ENCODE peak calls at places on chromosomes 2 and 18, in six cellular contexts. One of them, this sample, is unnamed.

GRCh38 chr18:79911009-79911870 is 40.2 kb downstream of the SLC66A2 start:
- DNase-seq in kidney: peak; percentile 56
- DNase-seq in GM12878: no peak
- DNase-seq in neural progenitor cell: peak; percentile 67
- DNase-seq in mesendoderm: peak; percentile 74
- DNase-seq in HepG2: no peak
- DNase-seq in this sample: peak; percentile 60

GRCh38 chr2:223943561-223944008 is 1.6 kb downstream of the WDFY1 start:
- DNase-seq in kidney: no peak
- DNase-seq in GM12878: no peak
- DNase-seq in neural progenitor cell: no peak
- DNase-seq in mesendoderm: no peak
- DNase-seq in HepG2: peak; percentile 45
- DNase-seq in this sample: no peak

GRCh38 chr2:191864623-191865521 is 18.0 kb upstream of the CAVIN2 start:
- DNase-seq in kidney: no peak
- DNase-seq in GM12878: no peak
- DNase-seq in neural progenitor cell: no peak
- DNase-seq in mesendoderm: no peak
- DNase-seq in HepG2: peak; percentile 84
- DNase-seq in this sample: no peak

GRCh38 chr2:18312818-18313217 is 247.6 kb downstream of the RDH14 start:
- DNase-seq in kidney: no peak
- DNase-seq in GM12878: no peak
- DNase-seq in neural progenitor cell: no peak
- DNase-seq in mesendoderm: no peak
- DNase-seq in HepG2: no peak
- DNase-seq in this sample: no peak

GRCh38 chr2:68125821-68126220 is 31.9 kb upstream of the PNO1 start:
- DNase-seq in kidney: no peak
- DNase-seq in GM12878: no peak
- DNase-seq in neural progenitor cell: no peak
- DNase-seq in mesendoderm: no peak
- DNase-seq in HepG2: no peak
- DNase-seq in this sample: no peak

GRCh38 chr2:219178377-219179175 is 501 bp downstream of the RETREG2 start:
- DNase-seq in kidney: no peak
- DNase-seq in GM12878: no peak
- DNase-seq in neural progenitor cell: peak; percentile 81
- DNase-seq in mesendoderm: peak; percentile 54
- DNase-seq in HepG2: no peak
- DNase-seq in this sample: no peak

GRCh38 chr2:98764499-98764898 is 33.6 kb upstream of the MGAT4A start:
- DNase-seq in kidney: no peak
- DNase-seq in GM12878: no peak
- DNase-seq in neural progenitor cell: no peak
- DNase-seq in mesendoderm: no peak
- DNase-seq in HepG2: no peak
- DNase-seq in this sample: no peak

GRCh38 chr2:156331572-156332451 is 709 bp downstream of the NR4A2 start:
- DNase-seq in kidney: peak; percentile 87
- DNase-seq in GM12878: no peak
- DNase-seq in neural progenitor cell: peak; percentile 55
- DNase-seq in mesendoderm: peak; percentile 69
- DNase-seq in HepG2: no peak
- DNase-seq in this sample: peak; percentile 75

GRCh38 chr2:94956797-94957391 is 68.6 kb upstream of the MAL start:
- DNase-seq in kidney: no peak
- DNase-seq in GM12878: no peak
- DNase-seq in neural progenitor cell: no peak
- DNase-seq in mesendoderm: peak; percentile 15
- DNase-seq in HepG2: peak; percentile 13
- DNase-seq in this sample: peak; percentile 55

GRCh38 chr2:101121174-101121573 is 30.0 kb downstream of the TBC1D8 start:
- DNase-seq in kidney: no peak
- DNase-seq in GM12878: no peak
- DNase-seq in neural progenitor cell: no peak
- DNase-seq in mesendoderm: no peak
- DNase-seq in HepG2: no peak
- DNase-seq in this sample: no peak

GRCh38 chr2:217975626-217976025 is 27.2 kb downstream of the TNS1 start:
- DNase-seq in kidney: no peak
- DNase-seq in GM12878: no peak
- DNase-seq in neural progenitor cell: no peak
- DNase-seq in mesendoderm: no peak
- DNase-seq in HepG2: no peak
- DNase-seq in this sample: no peak

GRCh38 chr2:36797324-36798070 is 101.0 kb downstream of the VIT start:
- DNase-seq in kidney: no peak
- DNase-seq in GM12878: no peak
- DNase-seq in neural progenitor cell: no peak
- DNase-seq in mesendoderm: no peak
- DNase-seq in HepG2: no peak
- DNase-seq in this sample: no peak

GRCh38 chr2:174121178-174121577 is 127.2 kb downstream of the OLA1 start:
- DNase-seq in kidney: no peak
- DNase-seq in GM12878: no peak
- DNase-seq in neural progenitor cell: no peak
- DNase-seq in mesendoderm: no peak
- DNase-seq in HepG2: no peak
- DNase-seq in this sample: no peak

GRCh38 chr18:8212893-8213805 is 396.1 kb upstream of the RAB12 start:
- DNase-seq in kidney: no peak
- DNase-seq in GM12878: no peak
- DNase-seq in neural progenitor cell: no peak
- DNase-seq in mesendoderm: no peak
- DNase-seq in HepG2: no peak
- DNase-seq in this sample: no peak

GRCh38 chr2:176178807-176179271 is 9.6 kb upstream of the HOXD1 start:
- DNase-seq in kidney: no peak
- DNase-seq in GM12878: no peak
- DNase-seq in neural progenitor cell: no peak
- DNase-seq in mesendoderm: no peak
- DNase-seq in HepG2: no peak
- DNase-seq in this sample: peak; percentile 20

GRCh38 chr2:100106460-100106859 is 35.9 kb downstream of the AFF3 start:
- DNase-seq in kidney: no peak
- DNase-seq in GM12878: no peak
- DNase-seq in neural progenitor cell: peak; percentile 45
- DNase-seq in mesendoderm: peak; percentile 66
- DNase-seq in HepG2: no peak
- DNase-seq in this sample: peak; percentile 78

GRCh38 chr2:205769879-205770278 is 87.6 kb downstream of the NRP2 start:
- DNase-seq in kidney: no peak
- DNase-seq in GM12878: no peak
- DNase-seq in neural progenitor cell: no peak
- DNase-seq in mesendoderm: no peak
- DNase-seq in HepG2: no peak
- DNase-seq in this sample: no peak

GRCh38 chr18:75133721-75134645 is 75.0 kb downstream of the PTGR3 start:
- DNase-seq in kidney: no peak
- DNase-seq in GM12878: no peak
- DNase-seq in neural progenitor cell: no peak
- DNase-seq in mesendoderm: no peak
- DNase-seq in HepG2: no peak
- DNase-seq in this sample: peak; percentile 29

GRCh38 chr2:2826209-2826551 is 495.1 kb upstream of the MYT1L start:
- DNase-seq in kidney: no peak
- DNase-seq in GM12878: no peak
- DNase-seq in neural progenitor cell: no peak
- DNase-seq in mesendoderm: no peak
- DNase-seq in HepG2: no peak
- DNase-seq in this sample: peak; percentile 23

GRCh38 chr2:40741532-40741931 is 289.6 kb upstream of the SLC8A1 start:
- DNase-seq in kidney: no peak
- DNase-seq in GM12878: no peak
- DNase-seq in neural progenitor cell: no peak
- DNase-seq in mesendoderm: no peak
- DNase-seq in HepG2: no peak
- DNase-seq in this sample: no peak

GRCh38 chr2:133171396-133172004 is 396.8 kb downstream of the NCKAP5 start:
- DNase-seq in kidney: no peak
- DNase-seq in GM12878: peak; percentile 3
- DNase-seq in neural progenitor cell: peak; percentile 70
- DNase-seq in mesendoderm: peak; percentile 77
- DNase-seq in HepG2: peak; percentile 58
- DNase-seq in this sample: peak; percentile 45

GRCh38 chr2:76387294-76387693 is 676.6 kb upstream of the GCFC2 start:
- DNase-seq in kidney: no peak
- DNase-seq in GM12878: no peak
- DNase-seq in neural progenitor cell: no peak
- DNase-seq in mesendoderm: no peak
- DNase-seq in HepG2: no peak
- DNase-seq in this sample: no peak

GRCh38 chr2:62505109-62505508 is 886 bp downstream of the TMEM17 start:
- DNase-seq in kidney: no peak
- DNase-seq in GM12878: no peak
- DNase-seq in neural progenitor cell: no peak
- DNase-seq in mesendoderm: no peak
- DNase-seq in HepG2: no peak
- DNase-seq in this sample: no peak

GRCh38 chr2:42830922-42831574 is 38.7 kb upstream of the HAAO start:
- DNase-seq in kidney: no peak
- DNase-seq in GM12878: no peak
- DNase-seq in neural progenitor cell: no peak
- DNase-seq in mesendoderm: peak; percentile 78
- DNase-seq in HepG2: no peak
- DNase-seq in this sample: no peak

GRCh38 chr18:76859474-76860339 is 37.4 kb downstream of the ZNF236 start:
- DNase-seq in kidney: no peak
- DNase-seq in GM12878: peak; percentile 30
- DNase-seq in neural progenitor cell: no peak
- DNase-seq in mesendoderm: no peak
- DNase-seq in HepG2: no peak
- DNase-seq in this sample: no peak

GRCh38 chr2:17827306-17827705 is 11.0 kb downstream of the MSGN1 start:
- DNase-seq in kidney: no peak
- DNase-seq in GM12878: no peak
- DNase-seq in neural progenitor cell: peak; percentile 86
- DNase-seq in mesendoderm: no peak
- DNase-seq in HepG2: no peak
- DNase-seq in this sample: no peak

GRCh38 chr2:208057108-208057507 is 31.8 kb upstream of the PLEKHM3 start:
- DNase-seq in kidney: no peak
- DNase-seq in GM12878: no peak
- DNase-seq in neural progenitor cell: no peak
- DNase-seq in mesendoderm: no peak
- DNase-seq in HepG2: no peak
- DNase-seq in this sample: no peak

GRCh38 chr2:108588070-108588668 is 53.9 kb downstream of the LIMS1 start:
- DNase-seq in kidney: no peak
- DNase-seq in GM12878: no peak
- DNase-seq in neural progenitor cell: no peak
- DNase-seq in mesendoderm: no peak
- DNase-seq in HepG2: no peak
- DNase-seq in this sample: no peak
- H3K9ac ChIP-seq in kidney: no peak overlapping the region
- H3K9ac ChIP-seq in GM12878: no peak overlapping the region
- H3K9ac ChIP-seq in neural progenitor cell: no peak overlapping the region
- H3K9ac ChIP-seq in mesendoderm: no peak overlapping the region
- H3K9ac ChIP-seq in HepG2: no peak overlapping the region
- H3K9ac ChIP-seq in this sample: no peak overlapping the region

GRCh38 chr2:159070235-159070634 is 101.8 kb downstream of the TANC1 start:
- DNase-seq in kidney: no peak
- DNase-seq in GM12878: no peak
- DNase-seq in neural progenitor cell: no peak
- DNase-seq in mesendoderm: no peak
- DNase-seq in HepG2: peak; percentile 75
- DNase-seq in this sample: no peak

GRCh38 chr2:159069229-159069628 is 100.8 kb downstream of the TANC1 start:
- DNase-seq in kidney: no peak
- DNase-seq in GM12878: no peak
- DNase-seq in neural progenitor cell: no peak
- DNase-seq in mesendoderm: no peak
- DNase-seq in HepG2: no peak
- DNase-seq in this sample: no peak

GRCh38 chr2:159073256-159073655 is 104.8 kb downstream of the TANC1 start:
- DNase-seq in kidney: no peak
- DNase-seq in GM12878: no peak
- DNase-seq in neural progenitor cell: no peak
- DNase-seq in mesendoderm: no peak
- DNase-seq in HepG2: no peak
- DNase-seq in this sample: no peak

GRCh38 chr2:159072795-159073194 is 104.4 kb downstream of the TANC1 start:
- DNase-seq in kidney: no peak
- DNase-seq in GM12878: no peak
- DNase-seq in neural progenitor cell: no peak
- DNase-seq in mesendoderm: no peak
- DNase-seq in HepG2: no peak
- DNase-seq in this sample: no peak

GRCh38 chr2:159071190-159071915 is 102.9 kb downstream of the TANC1 start:
- DNase-seq in kidney: no peak
- DNase-seq in GM12878: no peak
- DNase-seq in neural progenitor cell: no peak
- DNase-seq in mesendoderm: no peak
- DNase-seq in HepG2: no peak
- DNase-seq in this sample: no peak
- H3K27ac ChIP-seq in kidney: no peak overlapping the region
- H3K27ac ChIP-seq in GM12878: no peak overlapping the region
- H3K27ac ChIP-seq in neural progenitor cell: no peak overlapping the region
- H3K27ac ChIP-seq in mesendoderm: no peak overlapping the region
- H3K27ac ChIP-seq in HepG2: no peak overlapping the region
- H3K27ac ChIP-seq in this sample: no peak overlapping the region

GRCh38 chr2:234240917-234241316 is 190.4 kb downstream of the SPP2 start:
- DNase-seq in kidney: no peak
- DNase-seq in GM12878: no peak
- DNase-seq in neural progenitor cell: no peak
- DNase-seq in mesendoderm: no peak
- DNase-seq in HepG2: no peak
- DNase-seq in this sample: no peak
- H3K9ac ChIP-seq in kidney: no peak overlapping the region
- H3K9ac ChIP-seq in GM12878: no peak overlapping the region
- H3K9ac ChIP-seq in neural progenitor cell: no peak overlapping the region
- H3K9ac ChIP-seq in mesendoderm: no peak overlapping the region
- H3K9ac ChIP-seq in HepG2: no peak overlapping the region
- H3K9ac ChIP-seq in this sample: no peak overlapping the region

DNA sequence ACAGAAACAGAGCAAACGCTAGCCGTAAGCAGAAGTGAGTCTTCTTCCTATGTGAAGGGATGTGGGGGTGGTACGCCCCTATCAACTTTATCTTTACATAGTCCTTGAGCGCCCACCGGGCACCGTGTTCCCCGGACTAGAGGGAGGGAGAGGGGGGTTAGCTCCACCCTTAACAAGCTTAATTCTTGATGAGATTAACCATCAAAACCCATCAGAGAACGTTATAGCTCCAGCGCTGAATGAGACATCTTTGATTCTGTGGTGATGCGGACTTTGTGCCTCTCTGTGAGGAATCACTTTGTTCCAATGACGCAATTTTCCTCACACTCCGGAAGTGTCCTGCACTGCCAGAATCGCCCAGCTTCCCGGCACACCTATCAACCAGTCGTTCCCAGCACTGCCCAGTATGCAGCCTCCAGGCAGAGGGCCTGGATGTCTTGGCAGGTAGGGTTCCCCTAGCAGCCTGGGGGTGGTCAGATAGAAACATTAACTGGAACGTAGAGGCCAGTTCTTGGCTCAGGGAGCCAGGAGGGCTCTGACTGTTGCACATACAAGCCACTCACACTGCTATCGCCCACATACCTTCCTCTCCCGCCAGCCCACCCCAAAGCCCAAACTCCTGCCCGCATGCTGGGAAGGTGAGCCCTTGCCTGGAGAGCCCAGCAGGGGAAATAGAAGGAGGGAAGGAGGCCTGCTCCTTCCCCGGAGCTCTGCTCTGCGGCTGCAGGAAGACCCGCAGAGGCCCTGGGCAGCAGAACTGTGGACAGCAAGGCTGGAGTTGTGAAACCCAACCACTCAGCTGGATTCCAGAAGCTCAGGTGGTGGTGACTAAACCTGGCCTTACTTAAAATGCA is 1.9 kb upstream of the ODC1 start:
- DNase-seq in kidney: no peak
- DNase-seq in GM12878: no peak
- DNase-seq in neural progenitor cell: no peak
- DNase-seq in mesendoderm: no peak
- DNase-seq in HepG2: peak; percentile 93
- DNase-seq in this sample: no peak
- H3K27ac ChIP-seq in kidney: peak overlapping the region; percentile 34
- H3K27ac ChIP-seq in GM12878: no peak overlapping the region
- H3K27ac ChIP-seq in neural progenitor cell: no peak overlapping the region
- H3K27ac ChIP-seq in mesendoderm: no peak overlapping the region
- H3K27ac ChIP-seq in HepG2: peak overlapping the region; percentile 90
- H3K27ac ChIP-seq in this sample: no peak overlapping the region